ENCODE peak calls at places on chromosomes 5 and 9, in eight cellular contexts. T, H, C, A, Y, G, J and L are unnamed samples.
A peak's percentile ranks its signal among the peaks of the same experiment; 100 is the strongest.

GRCh38 chr5:1793966-1794895 is 5.4 kb downstream of the MRPL36 start:
- DNase-seq in T (no peak), H (no peak), C (no peak), A (no peak), Y (peak; percentile 52), G (peak; percentile 38), J (no peak), L (peak; percentile 76)

GRCh38 chr5:125700380-125700856 is 722.8 kb upstream of the GRAMD2B start:
- DNase-seq in T (no peak), H (no peak), C (no peak), A (no peak), Y (peak; percentile 39), G (peak; percentile 30), J (no peak), L (no peak)

GRCh38 chr9:136587944-136588662 is 42.3 kb upstream of the NOTCH1 start:
- DNase-seq in T (no peak), H (peak; percentile 57), C (no peak), A (no peak), Y (no peak), G (no peak), J (no peak), L (no peak)

GRCh38 chr5:154745349-154745748 is 9.8 kb upstream of the LARP1 start:
- DNase-seq in T (no peak), H (no peak), C (no peak), A (no peak), Y (no peak), G (no peak), J (no peak), L (no peak)

GRCh38 chr5:173065155-173065554 is 9.0 kb downstream of the CREBRF start:
- DNase-seq in T (no peak), H (no peak), C (no peak), A (no peak), Y (no peak), G (no peak), J (no peak), L (no peak)

GRCh38 chr5:177371705-177372533 is 12.3 kb upstream of the SLC34A1 start:
- DNase-seq in T (no peak), H (no peak), C (no peak), A (no peak), Y (no peak), G (no peak), J (no peak), L (no peak)

GRCh38 chr9:125966959-125967711 is 220.0 kb downstream of the PBX3 start:
- DNase-seq in T (no peak), H (no peak), C (no peak), A (no peak), Y (no peak), G (no peak), J (no peak), L (no peak)

GRCh38 chr5:84603557-84604185 is 219.0 kb upstream of the EDIL3 start:
- DNase-seq in T (peak; percentile 43), H (no peak), C (no peak), A (no peak), Y (no peak), G (no peak), J (peak; percentile 52), L (no peak)

GRCh38 chr9:117523531-117524153 is 108.8 kb upstream of the ASTN2 start:
- DNase-seq in T (no peak), H (no peak), C (no peak), A (no peak), Y (no peak), G (no peak), J (no peak), L (no peak)

GRCh38 chr9:134592018-134592818 is 49.4 kb upstream of the COL5A1 start:
- DNase-seq in T (no peak), H (peak; percentile 41), C (peak; percentile 41), A (no peak), Y (peak; percentile 14), G (no peak), J (peak; percentile 61), L (no peak)

GRCh38 chr9:71025728-71026127 is 95.7 kb downstream of the TRPM3 start:
- DNase-seq in T (no peak), H (no peak), C (no peak), A (no peak), Y (no peak), G (no peak), J (no peak), L (no peak)

GRCh38 chr5:171808951-171809350 is 23.3 kb downstream of the SMIM23 start:
- DNase-seq in T (no peak), H (no peak), C (no peak), A (no peak), Y (no peak), G (no peak), J (no peak), L (no peak)

GRCh38 chr9:135098400-135099105 is 11.1 kb downstream of the OLFM1 start:
- DNase-seq in T (no peak), H (peak; percentile 50), C (no peak), A (no peak), Y (no peak), G (no peak), J (no peak), L (no peak)

GRCh38 chr5:6902597-6902996 is 189.4 kb downstream of the TENT4A start:
- DNase-seq in T (no peak), H (no peak), C (no peak), A (no peak), Y (no peak), G (no peak), J (no peak), L (no peak)

GRCh38 chr9:110183208-110184145 is 24.5 kb downstream of the C9orf152 start:
- DNase-seq in T (peak; percentile 53), H (peak; percentile 66), C (peak; percentile 78), A (peak; percentile 85), Y (peak; percentile 78), G (peak; percentile 81), J (no peak), L (no peak)

GRCh38 chr5:114362197-114362976 is 517 bp downstream of the KCNN2 start:
- DNase-seq in T (no peak), H (no peak), C (no peak), A (no peak), Y (no peak), G (no peak), J (no peak), L (peak; percentile 71)

GRCh38 chr9:4144869-4145268 is 155.0 kb downstream of the GLIS3 start:
- DNase-seq in T (no peak), H (no peak), C (no peak), A (peak; percentile 22), Y (no peak), G (no peak), J (no peak), L (no peak)

GRCh38 chr5:179801304-179802206 is 5.1 kb downstream of the MGAT4B start:
- DNase-seq in T (peak; percentile 74), H (peak; percentile 52), C (peak; percentile 75), A (peak; percentile 60), Y (peak; percentile 40), G (peak; percentile 88), J (peak; percentile 65), L (peak; percentile 88)

GRCh38 chr5:88694087-88694703 is 188.8 kb downstream of the MEF2C start:
- DNase-seq in T (no peak), H (no peak), C (no peak), A (no peak), Y (no peak), G (no peak), J (no peak), L (no peak)

GRCh38 chr9:128554155-128554862 is 1.9 kb downstream of the SPTAN1 start:
- DNase-seq in T (peak; percentile 67), H (peak; percentile 54), C (peak; percentile 76), A (no peak), Y (peak; percentile 85), G (peak; percentile 49), J (peak; percentile 28), L (peak; percentile 80)
- TF ChIP-seq POLR2A in T (no peak), H (no peak), C (no peak), A (no peak), Y (no peak), G (peak; percentile 35), J (no peak), L (no peak)

GRCh38 chr5:31537856-31538255 is 5.8 kb downstream of the C5orf22 start:
- DNase-seq in T (no peak), H (no peak), C (no peak), A (no peak), Y (no peak), G (no peak), J (no peak), L (no peak)
- H3K36me3 ChIP-seq in T (no peaks in the 10 kb centered on the region), H (peaks cover 89% of the 10 kb centered on the region), C (no peaks in the 10 kb centered on the region), A (no peaks in the 10 kb centered on the region), Y (peaks cover 2% of the 10 kb centered on the region), G (no peaks in the 10 kb centered on the region), J (no peaks in the 10 kb centered on the region), L (peaks cover 74% of the 10 kb centered on the region)

GRCh38 chr9:96868709-96869108 is 14.4 kb upstream of the ZNF782 start:
- DNase-seq in T (no peak), H (no peak), C (no peak), A (peak; percentile 38), Y (no peak), G (peak; percentile 32), J (no peak), L (no peak)
- TF ChIP-seq POLR2A in T (no peak), H (no peak), C (no peak), A (no peak), Y (no peak), G (no peak), J (no peak), L (no peak)

DNA sequence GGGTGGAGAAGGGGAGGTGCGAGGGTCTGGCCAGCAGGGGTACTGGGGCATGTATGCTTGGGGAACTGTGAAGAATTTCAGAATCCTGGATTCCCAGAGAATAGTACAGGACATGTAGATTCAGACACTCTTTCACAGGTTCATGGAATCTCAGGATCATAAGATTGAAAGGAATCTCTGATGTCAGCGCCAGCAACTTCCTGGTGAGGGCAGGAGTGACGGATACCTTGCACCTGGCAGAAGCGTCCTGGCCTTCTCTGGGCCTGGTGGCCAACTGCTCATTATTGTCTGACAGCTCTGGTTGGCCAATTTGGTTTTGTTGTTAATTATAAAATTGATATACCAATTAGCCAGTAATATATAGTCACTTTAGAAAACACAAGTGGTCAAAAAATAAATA is 6.9 kb downstream of the GM2A start:
- DNase-seq in T (no peak), H (no peak), C (no peak), A (no peak), Y (no peak), G (no peak), J (no peak), L (no peak)
- H3K36me3 ChIP-seq in T (no peaks in the 10 kb centered on the region), H (peaks cover 3% of the 10 kb centered on the region), C (no peaks in the 10 kb centered on the region), A (no peaks in the 10 kb centered on the region), Y (no peaks in the 10 kb centered on the region), G (no peaks in the 10 kb centered on the region), J (no peaks in the 10 kb centered on the region), L (peaks cover 10% of the 10 kb centered on the region)